ENCODE peak calls at places on chromosome 3, in four cellular contexts. W is GM12878, X is K562, J is HepG2. V is an unnamed sample.

GRCh38 chr3:116425126-116425525 is 20.2 kb downstream of the LSAMP start:
- DNase-seq in W (no peak), X (no peak), J (peak; percentile 1), V (no peak)

GRCh38 chr3:95715137-95715536 is 1099.3 kb upstream of the EPHA6 start:
- DNase-seq in W (no peak), X (no peak), J (no peak), V (no peak)

GRCh38 chr3:185292238-185292637 is 38.4 kb upstream of the EHHADH start:
- DNase-seq in W (no peak), X (no peak), J (no peak), V (no peak)

GRCh38 chr3:58581328-58582091 is 4.3 kb upstream of the FAM107A start:
- DNase-seq in W (no peak), X (no peak), J (no peak), V (no peak)

GRCh38 chr3:62171789-62172188 is 201.6 kb downstream of the FEZF2 start:
- DNase-seq in W (no peak), X (no peak), J (no peak), V (no peak)

GRCh38 chr3:57943525-57944312 is 64.5 kb upstream of the FLNB start:
- DNase-seq in W (no peak), X (no peak), J (no peak), V (no peak)

GRCh38 chr3:9765865-9766264 is 3.9 kb downstream of the CAMK1 start:
- DNase-seq in W (no peak), X (peak; percentile 74), J (no peak), V (peak; percentile 31)

GRCh38 chr3:102715030-102715697 is 280.3 kb downstream of the ZPLD1 start:
- DNase-seq in W (peak; percentile 20), X (no peak), J (no peak), V (no peak)

GRCh38 chr3:158330820-158331219 is 220.9 kb downstream of the RSRC1 start:
- DNase-seq in W (no peak), X (no peak), J (no peak), V (no peak)

GRCh38 chr3:5238545-5238944 is 51.0 kb downstream of the EDEM1 start:
- DNase-seq in W (no peak), X (no peak), J (no peak), V (no peak)

GRCh38 chr3:122322095-122323075 is 2.7 kb upstream of the CSTA start:
- DNase-seq in W (no peak), X (no peak), J (no peak), V (no peak)

GRCh38 chr3:124772081-124772831 is 42.0 kb downstream of the UMPS start:
- DNase-seq in W (no peak), X (peak; percentile 63), J (no peak), V (no peak)

GRCh38 chr3:104291437-104291851 is 1075.3 kb upstream of the ALCAM start:
- DNase-seq in W (no peak), X (no peak), J (no peak), V (no peak)

GRCh38 chr3:66480666-66481065 is 20.2 kb downstream of the LRIG1 start:
- DNase-seq in W (peak; percentile 40), X (no peak), J (peak; percentile 45), V (no peak)

GRCh38 chr3:65030847-65031463 is 343.2 kb upstream of the ADAMTS9 start:
- DNase-seq in W (no peak), X (peak; percentile 61), J (no peak), V (peak; percentile 36)

GRCh38 chr3:42803800-42804112 is 534 bp downstream of the HIGD1A start:
- DNase-seq in W (no peak), X (no peak), J (peak; percentile 31), V (peak; percentile 35)

GRCh38 chr3:27431116-27431515 is 53.1 kb downstream of the SLC4A7 start:
- DNase-seq in W (no peak), X (no peak), J (no peak), V (no peak)

GRCh38 chr3:27554706-27555105 is 70.5 kb upstream of the SLC4A7 start:
- DNase-seq in W (no peak), X (no peak), J (no peak), V (no peak)

GRCh38 chr3:48678056-48678455 is 7.7 kb downstream of the NCKIPSD start:
- DNase-seq in W (no peak), X (no peak), J (no peak), V (no peak)

GRCh38 chr3:62167566-62168262 is 205.6 kb downstream of the FEZF2 start:
- DNase-seq in W (no peak), X (no peak), J (no peak), V (no peak)

GRCh38 chr3:182092662-182093262 is 381.0 kb downstream of the SOX2 start:
- DNase-seq in W (no peak), X (no peak), J (no peak), V (no peak)

GRCh38 chr3:16148783-16149182 is 25.7 kb upstream of the GALNT15 start:
- DNase-seq in W (no peak), X (no peak), J (no peak), V (peak; percentile 26)

GRCh38 chr3:45952456-45952855 is 9.2 kb downstream of the CXCR6 start:
- DNase-seq in W (no peak), X (no peak), J (no peak), V (no peak)

GRCh38 chr3:15815696-15816095 is 17.9 kb upstream of the ANKRD28 start:
- DNase-seq in W (no peak), X (no peak), J (peak; percentile 30), V (no peak)

GRCh38 chr3:45922950-45923590 is 20.2 kb upstream of the CXCR6 start:
- DNase-seq in W (no peak), X (no peak), J (no peak), V (no peak)

GRCh38 chr3:16849240-16849639 is 35.5 kb upstream of the PLCL2 start:
- DNase-seq in W (no peak), X (no peak), J (no peak), V (no peak)

GRCh38 chr3:43755511-43756200 is 64.9 kb downstream of the ABHD5 start:
- DNase-seq in W (no peak), X (no peak), J (no peak), V (no peak)

GRCh38 chr3:88469216-88469615 is 319.5 kb downstream of the C3orf38 start:
- DNase-seq in W (no peak), X (no peak), J (no peak), V (no peak)

GRCh38 chr3:78143000-78143399 is 1103.1 kb downstream of the ROBO2 start:
- DNase-seq in W (no peak), X (no peak), J (no peak), V (no peak)

GRCh38 chr3:192033246-192033645 is 572.3 kb downstream of the PYDC2 start:
- DNase-seq in W (no peak), X (no peak), J (no peak), V (no peak)

GRCh38 chr3:110165344-110165743 is 828.0 kb upstream of the DPPA4 start:
- DNase-seq in W (no peak), X (no peak), J (no peak), V (no peak)

GRCh38 chr3:59442056-59442455 is 392.2 kb upstream of the CFAP20DC start:
- DNase-seq in W (no peak), X (no peak), J (no peak), V (peak; percentile 13)

GRCh38 chr3:195900426-195901355 is 7.7 kb downstream of the TNK2 start:
- DNase-seq in W (no peak), X (no peak), J (peak; percentile 83), V (no peak)

GRCh38 chr3:180277036-180277435 is 240.3 kb upstream of the PEX5L start:
- DNase-seq in W (no peak), X (no peak), J (peak; percentile 4), V (no peak)

GRCh38 chr3:49343163-49343562 is 3.3 kb upstream of the USP4 start:
- DNase-seq in W (no peak), X (no peak), J (no peak), V (no peak)

GRCh38 chr3:15295506-15295905 is 36.9 kb downstream of the SH3BP5 start:
- DNase-seq in W (no peak), X (no peak), J (no peak), V (no peak)

GRCh38 chr3:132083583-132084372 is 49.0 kb upstream of the CPNE4 start:
- DNase-seq in W (no peak), X (no peak), J (no peak), V (no peak)

GRCh38 chr3:193021506-193022010 is 103.9 kb upstream of the MB21D2 start:
- DNase-seq in W (no peak), X (no peak), J (no peak), V (no peak)

GRCh38 chr3:189803254-189803653 is 172.1 kb downstream of the TP63 start:
- DNase-seq in W (no peak), X (no peak), J (no peak), V (no peak)

GRCh38 chr3:73215286-73215685 is 153.8 kb downstream of the EBLN2 start:
- DNase-seq in W (no peak), X (no peak), J (no peak), V (no peak)
- TF ChIP-seq FOXK2 in W (no peak), X (no peak), J (no peak), V (no peak)

DNA sequence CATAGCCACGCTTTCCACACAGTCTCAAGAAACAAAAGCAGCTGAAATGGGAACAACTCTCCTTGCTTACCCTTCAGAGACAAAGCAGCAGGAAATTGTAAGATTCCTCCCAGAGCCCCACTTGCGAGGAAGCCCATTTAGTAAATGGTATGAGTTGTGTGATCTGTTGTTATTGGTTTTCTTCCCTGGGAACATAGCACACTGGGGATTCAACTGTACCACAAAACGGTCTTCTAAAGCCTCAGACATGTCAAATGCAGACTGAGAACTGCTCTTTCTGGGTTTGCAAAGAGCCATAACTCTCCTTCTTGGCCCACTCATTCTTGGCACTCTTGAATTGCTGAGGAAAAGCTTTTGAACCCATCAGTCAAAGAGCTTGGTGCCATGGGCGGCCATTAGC is 101.0 kb upstream of the COL8A1 start:
- DNase-seq in W (no peak), X (no peak), J (no peak), V (no peak)
- TF ChIP-seq FOXK2 in W (no peak), X (no peak), J (no peak), V (no peak)

GRCh38 chr3:22951910-22952309 is 251.2 kb upstream of the UBE2E2 start:
- DNase-seq in W (no peak), X (no peak), J (no peak), V (no peak)
- TF ChIP-seq FOXK2 in W (no peak), X (no peak), J (no peak), V (no peak)

DNA sequence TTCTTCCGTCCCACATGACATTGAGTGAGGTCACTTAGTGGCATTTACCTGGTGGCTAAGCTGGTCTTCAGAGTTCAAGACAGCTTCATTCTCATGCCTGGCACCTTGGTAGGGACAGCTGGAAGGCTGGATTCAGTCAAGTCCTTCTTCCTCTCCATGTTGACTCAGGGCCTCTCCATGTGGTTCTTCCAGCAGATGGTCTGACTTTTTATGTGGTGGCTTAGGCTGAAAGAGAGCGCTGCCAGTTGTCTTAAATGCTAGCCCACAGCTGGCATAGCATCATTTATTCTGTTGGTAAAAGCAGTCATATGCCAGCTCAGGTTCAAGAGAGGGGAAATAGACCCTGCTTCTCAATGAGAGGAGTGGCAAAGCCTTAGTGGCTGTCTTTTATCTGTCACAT is 53.0 kb upstream of the CTDSPL start:
- DNase-seq in W (no peak), X (no peak), J (no peak), V (no peak)
- TF ChIP-seq FOXK2 in W (no peak), X (no peak), J (no peak), V (no peak)

GRCh38 chr3:194503101-194503531 is 16.3 kb upstream of the ATP13A3 start:
- DNase-seq in W (no peak), X (no peak), J (no peak), V (no peak)
- TF ChIP-seq FOXK2 in W (no peak), X (no peak), J (no peak), V (no peak)

V was measured in HEK293T.